ENCODE peak calls at places on chromosomes 11 and 22, in six cellular contexts. H is SK-N-MC, W is K562, Z is breast epithelium, K is vagina, R is stomach. U is an unnamed sample.

GRCh38 chr11:9606799-9607510 is 33.5 kb downstream of the WEE1 start:
- DNase-seq in R (no peak), H (no peak), W (no peak), Z (no peak), K (no peak), U (no peak)

GRCh38 chr11:4125141-4125540 is 30.5 kb downstream of the RRM1 start:
- DNase-seq in Z (no peak), H (no peak), K (no peak), R (no peak), W (no peak), U (no peak)

GRCh38 chr22:45159652-45160462 is 3.9 kb upstream of the NUP50 start:
- DNase-seq in Z (no peak), R (peak; percentile 74), K (no peak), H (no peak), W (no peak), U (no peak)

GRCh38 chr11:297666-298405 is 1.5 kb downstream of the IFITM5 start:
- DNase-seq in R (no peak), H (no peak), K (no peak), W (peak; percentile 70), Z (no peak), U (peak; percentile 74)

GRCh38 chr11:120749389-120749788 is 237.8 kb downstream of the GRIK4 start:
- DNase-seq in H (no peak), R (no peak), K (peak; percentile 18), Z (no peak), W (no peak), U (no peak)

GRCh38 chr11:2713721-2714462 is 14.1 kb upstream of the KCNQ1OT1 start:
- DNase-seq in Z (no peak), H (no peak), W (no peak), K (no peak), R (no peak), U (no peak)

GRCh38 chr11:122617297-122617696 is 38.2 kb upstream of the UBASH3B start:
- DNase-seq in H (no peak), W (no peak), R (no peak), K (no peak), Z (no peak), U (no peak)

GRCh38 chr22:46619830-46620501 is at the start of gene GRAMD4:
- DNase-seq in K (no peak), H (no peak), R (no peak), Z (peak; percentile 64), W (peak; percentile 23), U (peak; percentile 82)

GRCh38 chr22:39030705-39031104 is 9.8 kb downstream of the APOBEC3D start:
- DNase-seq in K (no peak), Z (no peak), R (no peak), W (no peak), H (no peak), U (no peak)

DNA sequence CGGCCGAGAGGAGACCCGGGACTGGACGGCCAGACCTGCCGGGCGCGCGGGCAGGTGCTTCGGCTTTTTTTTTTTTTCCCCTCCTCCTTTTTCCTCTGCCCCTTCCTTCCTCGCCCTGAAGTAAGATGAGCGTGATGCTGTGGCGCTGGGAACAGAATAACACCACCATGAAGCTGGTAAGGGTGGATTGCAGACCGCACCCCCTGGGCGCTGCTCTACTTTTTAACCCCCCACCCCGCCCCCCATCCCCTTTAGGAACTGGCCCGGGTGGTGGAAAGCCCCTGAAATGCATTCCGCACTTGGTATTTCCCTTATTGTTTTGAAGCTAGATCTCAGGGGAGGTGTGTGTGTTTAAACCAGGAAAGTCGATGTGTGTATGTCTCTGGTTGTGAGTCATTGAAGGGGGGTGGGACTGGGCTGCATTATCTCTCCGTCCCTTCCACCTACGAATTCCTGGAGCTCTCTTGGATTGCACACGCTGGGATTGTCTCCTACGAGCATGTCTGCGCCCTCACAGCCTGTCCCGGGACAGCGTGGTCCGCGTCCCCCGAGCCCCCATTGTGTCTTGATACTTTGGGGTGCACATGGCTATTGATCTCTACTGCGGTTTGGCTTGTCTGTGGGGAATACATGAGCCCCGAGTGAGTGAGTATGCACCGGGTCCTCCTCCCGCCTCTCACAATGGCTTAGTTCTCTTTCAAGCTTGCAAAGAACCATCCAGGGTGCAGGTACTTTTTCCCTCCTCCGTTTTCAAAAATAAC is 64.9 kb downstream of the NAV2 start:
- DNase-seq in H (no peak), W (no peak), R (no peak), Z (no peak), K (no peak), U (no peak)
- H3K4me3 ChIP-seq in H (no peak overlapping the region), W (no peak overlapping the region), R (peak overlapping the region; percentile 58), Z (peak overlapping the region; percentile 60), K (peak overlapping the region; percentile 47), U (peak overlapping the region; percentile 24)

GRCh38 chr11:65891180-65892136 is 985 bp downstream of the CCDC85B start:
- DNase-seq in Z (no peak), W (no peak), H (no peak), K (no peak), R (no peak), U (peak; percentile 81)
- TF ChIP-seq POLR2AphosphoS5 in Z (no peak), W (peak; percentile 63), H (peak; percentile 15), K (peak; percentile 45), R (no peak), U (peak; percentile 23)

GRCh38 chr22:20011123-20011992 is 5.3 kb downstream of the ARVCF start:
- DNase-seq in R (no peak), W (no peak), K (no peak), Z (no peak), H (no peak), U (no peak)

GRCh38 chr22:20010307-20011122 is 6.1 kb downstream of the ARVCF start:
- DNase-seq in H (no peak), Z (no peak), K (no peak), W (no peak), R (no peak), U (no peak)

GRCh38 chr22:20008221-20008995 is 8.2 kb downstream of the ARVCF start:
- DNase-seq in W (no peak), K (no peak), Z (no peak), H (no peak), R (no peak), U (no peak)

GRCh38 chr22:20009582-20010306 is 6.9 kb downstream of the ARVCF start:
- DNase-seq in R (no peak), Z (no peak), W (no peak), K (no peak), H (no peak), U (no peak)

GRCh38 chr22:20009018-20009482 is 7.6 kb downstream of the ARVCF start:
- DNase-seq in H (no peak), K (no peak), Z (no peak), R (no peak), W (no peak), U (no peak)
- H3K4me3 ChIP-seq in H (no peak overlapping the region), K (no peak overlapping the region), Z (no peak overlapping the region), R (no peak overlapping the region), W (no peak overlapping the region), U (no peak overlapping the region)

GRCh38 chr22:31229402-31230140 is 17.5 kb downstream of the LIMK2 start:
- DNase-seq in R (peak; percentile 81), Z (peak; percentile 72), W (no peak), K (no peak), H (no peak), U (peak; percentile 84)

GRCh38 chr22:31233001-31233400 is 20.9 kb downstream of the LIMK2 start:
- DNase-seq in W (no peak), K (no peak), Z (no peak), H (no peak), R (no peak), U (no peak)

GRCh38 chr22:31230871-31231621 is 18.9 kb downstream of the LIMK2 start:
- DNase-seq in W (no peak), Z (no peak), R (peak; percentile 68), K (no peak), H (no peak), U (no peak)

GRCh38 chr22:31228425-31228824 is 16.3 kb downstream of the LIMK2 start:
- DNase-seq in W (no peak), K (no peak), H (no peak), R (no peak), Z (no peak), U (no peak)

DNA sequence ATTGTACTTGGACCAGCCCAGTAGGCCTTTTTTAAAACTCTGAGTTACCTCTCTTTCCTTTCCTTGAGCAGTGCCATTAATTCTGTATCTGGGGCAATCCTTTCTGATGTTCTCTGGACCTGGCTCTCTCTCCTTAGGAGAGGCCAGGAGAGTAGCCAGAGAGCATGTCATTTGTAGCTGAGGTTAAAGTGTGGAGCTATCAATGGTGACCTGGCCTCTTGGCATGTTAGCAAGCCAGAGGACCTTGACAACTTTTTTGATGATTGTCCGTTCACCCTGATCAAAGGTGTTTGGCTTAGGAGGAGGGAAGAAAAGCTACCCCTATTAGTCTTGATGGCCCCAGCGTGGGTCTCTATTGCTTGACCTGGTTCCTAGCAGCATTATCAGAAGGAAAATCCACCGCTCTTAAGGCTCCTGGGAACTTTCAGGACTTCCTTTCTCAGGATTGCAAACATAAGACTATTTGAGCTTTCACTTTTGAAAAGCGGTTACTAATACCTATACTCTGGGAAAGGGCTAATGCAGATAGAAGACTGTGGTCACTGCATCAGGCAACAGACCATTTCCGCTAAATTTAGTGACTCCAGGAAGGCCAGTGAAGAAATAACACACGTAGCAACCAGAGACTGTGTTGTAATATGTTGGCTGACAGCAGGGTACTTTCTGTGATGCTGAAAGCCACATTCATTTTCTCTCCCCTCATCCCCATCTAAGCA is 18.2 kb downstream of the LIMK2 start:
- DNase-seq in H (no peak), K (no peak), Z (no peak), R (no peak), W (no peak), U (no peak)
- TF ChIP-seq POLR2AphosphoS5 in H (no peak), K (no peak), Z (no peak), R (no peak), W (no peak), U (no peak)

U was measured in sigmoid colon.